ENCODE peak calls at places on chromosomes 12 and 14, in six cellular contexts. Q, J, L, K, A and S are unnamed samples.

GRCh38 chr12:112116232-112117060 is 7.9 kb upstream of the NAA25 start:
- DNase-seq in Q (peak; percentile 82), A (peak; percentile 95), K (peak; percentile 81), J (no peak), L (peak; percentile 28), S (no peak)

GRCh38 chr14:41419709-41420108 is 187.0 kb upstream of the LRFN5 start:
- DNase-seq in K (no peak), Q (no peak), J (no peak), L (no peak), A (no peak), S (no peak)

GRCh38 chr12:65387396-65387795 is 108.9 kb downstream of the MSRB3 start:
- DNase-seq in L (no peak), J (no peak), Q (no peak), K (no peak), A (no peak), S (no peak)

GRCh38 chr12:7512528-7512927 is 9.0 kb upstream of the CD163 start:
- DNase-seq in A (peak; percentile 88), J (peak; percentile 19), K (peak; percentile 86), Q (no peak), L (peak; percentile 13), S (no peak)

GRCh38 chr12:123576611-123577010 is 7.7 kb upstream of the TMED2 start:
- DNase-seq in A (no peak), Q (no peak), L (no peak), K (no peak), J (no peak), S (no peak)

GRCh38 chr14:94771191-94771905 is 1.4 kb upstream of the GSC start:
- DNase-seq in L (no peak), J (no peak), A (peak; percentile 82), K (no peak), Q (no peak), S (no peak)

GRCh38 chr14:93688794-93689193 is 99.5 kb downstream of the PRIMA1 start:
- DNase-seq in Q (no peak), K (no peak), L (no peak), J (no peak), A (no peak), S (no peak)

GRCh38 chr12:546920-547845 is 87.4 kb downstream of the B4GALNT3 start:
- DNase-seq in L (peak; percentile 78), A (peak; percentile 72), Q (peak; percentile 96), J (peak; percentile 67), K (peak; percentile 52), S (no peak)

GRCh38 chr12:98635657-98636323 is 8.8 kb downstream of the IKBIP start:
- DNase-seq in A (peak; percentile 12), K (peak; percentile 59), Q (no peak), J (peak; percentile 90), L (peak; percentile 20), S (peak; percentile 40)

GRCh38 chr14:89384023-89384422 is 33.0 kb downstream of the FOXN3 start:
- DNase-seq in A (no peak), L (no peak), K (no peak), J (no peak), Q (no peak), S (no peak)

GRCh38 chr12:29241821-29242591 is 92.9 kb downstream of the FAR2 start:
- DNase-seq in Q (peak; percentile 24), L (no peak), A (peak; percentile 64), K (peak; percentile 94), J (peak; percentile 100), S (peak; percentile 26)

GRCh38 chr14:19974844-19975243 is 547 bp upstream of the OR4K15 start:
- DNase-seq in J (no peak), K (no peak), Q (no peak), L (no peak), A (no peak), S (no peak)

GRCh38 chr12:52075409-52075724 is 4.1 kb upstream of the SMIM41 start:
- DNase-seq in K (no peak), L (no peak), Q (no peak), A (no peak), J (peak; percentile 71), S (no peak)

GRCh38 chr12:128818065-128819022 is 5.4 kb downstream of the SLC15A4 start:
- DNase-seq in J (peak; percentile 33), Q (no peak), L (no peak), A (peak; percentile 64), K (peak; percentile 64), S (peak; percentile 45)

GRCh38 chr12:6959376-6960290 is 8.5 kb downstream of the PTPN6 start:
- DNase-seq in Q (no peak), K (no peak), L (no peak), J (no peak), A (no peak), S (no peak)

GRCh38 chr12:90945070-90945649 is 9.8 kb downstream of the CCER1 start:
- DNase-seq in A (no peak), L (peak; percentile 27), K (peak; percentile 47), Q (peak; percentile 20), J (peak; percentile 64), S (no peak)

GRCh38 chr12:81231574-81232368 is 153.9 kb downstream of the ACSS3 start:
- DNase-seq in J (no peak), K (no peak), L (no peak), A (no peak), Q (no peak), S (no peak)

GRCh38 chr12:3310271-3311026 is 180.6 kb upstream of the PRMT8 start:
- DNase-seq in K (no peak), A (no peak), Q (no peak), J (peak; percentile 24), L (no peak), S (no peak)

GRCh38 chr12:3311491-3312103 is 179.4 kb upstream of the PRMT8 start:
- DNase-seq in Q (no peak), K (no peak), J (no peak), A (no peak), L (no peak), S (no peak)

GRCh38 chr12:3311027-3311402 is 180.0 kb upstream of the PRMT8 start:
- DNase-seq in Q (no peak), A (no peak), K (no peak), L (no peak), J (peak; percentile 95), S (no peak)

GRCh38 chr12:3308063-3308462 is 182.9 kb upstream of the PRMT8 start:
- DNase-seq in K (no peak), A (no peak), J (no peak), Q (no peak), L (no peak), S (no peak)

GRCh38 chr12:3309805-3310204 is 181.2 kb upstream of the PRMT8 start:
- DNase-seq in A (no peak), J (no peak), L (no peak), Q (no peak), K (no peak), S (no peak)
- H3K4me2 ChIP-seq in A (no peak overlapping the region), J (no peak overlapping the region), L (no peak overlapping the region), Q (no peak overlapping the region), K (no peak overlapping the region), S (no peak overlapping the region)

GRCh38 chr12:27619308-27619707 is 76.9 kb upstream of the REP15 start:
- DNase-seq in A (peak; percentile 54), Q (no peak), K (peak; percentile 89), J (peak; percentile 99), L (peak; percentile 53), S (peak; percentile 45)

GRCh38 chr12:27616356-27617150 is 79.7 kb upstream of the REP15 start:
- DNase-seq in A (no peak), Q (no peak), J (peak; percentile 54), K (no peak), L (no peak), S (no peak)

GRCh38 chr12:27615331-27615891 is 80.8 kb upstream of the REP15 start:
- DNase-seq in L (no peak), J (peak; percentile 81), K (peak; percentile 80), A (peak; percentile 70), Q (no peak), S (no peak)

GRCh38 chr12:27620121-27620520 is 76.1 kb upstream of the REP15 start:
- DNase-seq in K (peak; percentile 15), L (no peak), A (no peak), J (no peak), Q (no peak), S (no peak)

DNA sequence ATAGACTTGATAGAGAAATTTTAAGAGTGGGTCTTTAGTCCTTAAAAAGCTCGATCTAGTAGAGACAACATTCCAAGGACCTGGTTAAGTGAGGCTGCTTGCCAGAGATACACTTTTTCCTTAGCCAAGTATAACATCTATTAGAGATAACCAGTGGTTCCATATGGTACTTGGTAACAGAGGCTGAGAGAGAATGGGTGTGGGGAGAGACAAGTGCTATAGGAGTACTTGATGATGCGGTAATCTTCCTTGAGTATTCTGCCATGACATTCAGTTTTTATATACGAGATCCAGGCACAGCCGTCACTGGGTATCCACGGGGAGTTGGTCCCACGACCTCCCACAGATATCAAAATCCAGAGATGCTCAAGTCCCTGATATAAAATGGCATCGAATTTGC is 77.4 kb upstream of the REP15 start:
- DNase-seq in A (no peak), Q (no peak), K (peak; percentile 58), J (no peak), L (no peak), S (no peak)
- H3K4me2 ChIP-seq in A (no peak overlapping the region), Q (peak overlapping the region; percentile 59), K (no peak overlapping the region), J (peak overlapping the region; percentile 42), L (peak overlapping the region; percentile 53), S (peak overlapping the region; percentile 57)

GRCh38 chr12:116689586-116689985 is 48.3 kb downstream of the SPRING1 start:
- DNase-seq in L (no peak), A (no peak), J (no peak), Q (no peak), K (no peak), S (no peak)

GRCh38 chr12:116690016-116690709 is 47.7 kb downstream of the SPRING1 start:
- DNase-seq in Q (peak; percentile 43), A (no peak), K (no peak), J (no peak), L (no peak), S (no peak)

GRCh38 chr12:116692605-116693004 is 45.3 kb downstream of the SPRING1 start:
- DNase-seq in J (no peak), Q (no peak), L (no peak), A (no peak), K (no peak), S (no peak)

GRCh38 chr12:116691636-116692035 is 46.2 kb downstream of the SPRING1 start:
- DNase-seq in L (no peak), Q (no peak), J (no peak), A (no peak), K (no peak), S (no peak)

DNA sequence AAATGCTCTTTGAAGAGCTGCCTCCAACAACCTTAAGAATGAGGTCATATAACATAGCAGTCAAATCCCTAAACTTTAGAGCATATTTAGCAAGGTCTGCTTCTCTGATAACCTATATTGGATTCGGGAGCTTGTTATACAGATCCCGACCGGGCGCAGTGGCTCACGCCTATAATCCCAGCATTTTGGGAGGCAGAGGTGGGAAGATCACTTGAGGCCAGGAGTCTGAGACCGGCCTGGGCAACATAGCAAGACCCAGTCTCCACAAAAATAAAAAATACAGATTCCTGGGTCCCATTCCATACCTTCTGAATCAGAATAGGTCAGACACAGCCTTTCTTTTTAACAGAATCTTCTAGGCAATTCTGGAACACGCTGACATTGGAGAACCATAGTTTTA is 46.7 kb downstream of the SPRING1 start:
- DNase-seq in Q (no peak), A (no peak), L (no peak), K (no peak), J (no peak), S (no peak)
- H3K4me2 ChIP-seq in Q (no peak overlapping the region), A (no peak overlapping the region), L (no peak overlapping the region), K (no peak overlapping the region), J (no peak overlapping the region), S (no peak overlapping the region)

DNA sequence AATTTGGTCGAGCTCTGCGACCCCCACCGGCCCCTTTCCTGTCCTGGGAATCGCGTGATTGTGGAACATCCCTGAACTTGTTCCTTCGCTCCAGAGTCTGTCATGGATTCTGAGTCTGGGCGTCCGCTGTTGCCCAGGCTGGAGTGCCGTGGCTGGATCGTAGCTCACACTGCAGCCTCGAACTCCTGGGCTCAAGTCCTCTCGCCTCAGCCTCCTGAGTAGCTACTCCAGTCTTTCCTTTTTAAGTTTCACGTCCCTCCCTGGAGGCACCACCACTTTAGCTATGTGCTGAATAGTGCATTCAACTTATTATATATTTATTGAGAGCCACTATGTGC is 698 bp downstream of the ACOT6 start:
- DNase-seq in Q (no peak), A (no peak), K (no peak), J (no peak), L (no peak), S (no peak)
- H3K4me2 ChIP-seq in Q (peak overlapping the region; percentile 88), A (peak overlapping the region; percentile 83), K (peak overlapping the region; percentile 85), J (peak overlapping the region; percentile 70), L (peak overlapping the region; percentile 79), S (peak overlapping the region; percentile 80)